ENCODE peak calls at places on chromosomes 12 and 14, in four cellular contexts. R, E, J and D are unnamed samples.

GRCh38 chr12:49253033-49253623 is 11.8 kb upstream of the TUBA1C start:
- DNase-seq in R (no peak), E (no peak), J (no peak), D (no peak)

GRCh38 chr14:20680843-20681347 is 3.5 kb upstream of the RNASE4 start:
- DNase-seq in R (no peak), E (no peak), J (no peak), D (peak; percentile 51)

GRCh38 chr14:103099081-103099732 is 4.7 kb downstream of the EXOC3L4 start:
- DNase-seq in R (no peak), E (no peak), J (peak; percentile 88), D (no peak)

GRCh38 chr12:118140825-118141224 is 4.9 kb downstream of the PEBP1 start:
- DNase-seq in R (no peak), E (no peak), J (no peak), D (no peak)

GRCh38 chr12:18428416-18428815 is 167.1 kb downstream of the PIK3C2G start:
- DNase-seq in R (no peak), E (no peak), J (no peak), D (no peak)

GRCh38 chr12:62720661-62721330 is 214.2 kb downstream of the PPM1H start:
- DNase-seq in R (no peak), E (no peak), J (no peak), D (no peak)

GRCh38 chr12:130514149-130514551 is 176.5 kb downstream of the PIWIL1 start:
- DNase-seq in R (no peak), E (no peak), J (no peak), D (no peak)

GRCh38 chr12:2892246-2892645 is 1.6 kb downstream of the TULP3 start:
- DNase-seq in R (no peak), E (no peak), J (no peak), D (no peak)

GRCh38 chr12:113471619-113472171 is at the start of gene LHX5:
- DNase-seq in R (no peak), E (no peak), J (no peak), D (peak; percentile 17)

GRCh38 chr12:109761631-109761950 is 48.0 kb downstream of the FAM222A start:
- DNase-seq in R (no peak), E (no peak), J (no peak), D (no peak)

GRCh38 chr14:34699873-34700621 is 14.3 kb downstream of the CFL2 start:
- DNase-seq in R (no peak), E (no peak), J (no peak), D (no peak)

GRCh38 chr12:109902866-109903265 is 2.8 kb downstream of the TCHP start:
- DNase-seq in R (no peak), E (no peak), J (no peak), D (no peak)

GRCh38 chr12:30700216-30700900 is 4.7 kb upstream of the IPO8 start:
- DNase-seq in R (no peak), E (no peak), J (no peak), D (no peak)

GRCh38 chr14:44339256-44339655 is 167.8 kb downstream of the FSCB start:
- DNase-seq in R (no peak), E (no peak), J (no peak), D (no peak)

GRCh38 chr12:100229036-100229635 is 28.5 kb downstream of the ACTR6 start:
- DNase-seq in R (peak; percentile 1), E (peak; percentile 46), J (peak; percentile 64), D (no peak)

GRCh38 chr12:67925077-67925476 is 64.2 kb upstream of the IFNG-AS1 start:
- DNase-seq in R (no peak), E (no peak), J (no peak), D (no peak)

GRCh38 chr12:32509328-32510122 is 110.2 kb downstream of the FGD4 start:
- DNase-seq in R (no peak), E (no peak), J (no peak), D (no peak)

GRCh38 chr14:68819260-68819691 is 26.4 kb upstream of the ZFP36L1 start:
- DNase-seq in R (no peak), E (no peak), J (peak; percentile 60), D (no peak)

GRCh38 chr12:6829532-6830220 is 1.5 kb downstream of the P3H3 start:
- DNase-seq in R (no peak), E (no peak), J (peak; percentile 31), D (no peak)

GRCh38 chr14:69695664-69696527 is 71.0 kb upstream of the SRSF5 start:
- DNase-seq in R (no peak), E (peak; percentile 56), J (peak; percentile 54), D (no peak)

GRCh38 chr14:91906374-91906773 is 39.0 kb upstream of the TC2N start:
- DNase-seq in R (no peak), E (no peak), J (no peak), D (no peak)

GRCh38 chr14:63938198-63939005 is 85.6 kb downstream of the SYNE2 start:
- DNase-seq in R (peak; percentile 56), E (no peak), J (no peak), D (no peak)

GRCh38 chr12:118103601-118104382 is at the start of gene VSIG10:
- DNase-seq in R (no peak), E (peak; percentile 5), J (peak; percentile 40), D (peak; percentile 49)

GRCh38 chr12:125773033-125773432 is 707.8 kb downstream of the AACS start:
- DNase-seq in R (no peak), E (peak; percentile 40), J (peak; percentile 47), D (no peak)

GRCh38 chr14:69685716-69686115 is 74.3 kb downstream of the SUSD6 start:
- DNase-seq in R (no peak), E (no peak), J (no peak), D (no peak)

GRCh38 chr12:69410571-69410970 is 51.0 kb downstream of the YEATS4 start:
- DNase-seq in R (no peak), E (no peak), J (no peak), D (no peak)

GRCh38 chr14:32230695-32231280 is 27.7 kb upstream of the RNU6-8 start:
- DNase-seq in R (no peak), E (no peak), J (no peak), D (no peak)

GRCh38 chr12:123533672-123534643 is at the start of gene RILPL1:
- DNase-seq in R (no peak), E (no peak), J (peak; percentile 73), D (peak; percentile 70)

GRCh38 chr12:9372202-9372601 is 164.0 kb upstream of the PZP start:
- DNase-seq in R (no peak), E (peak; percentile 59), J (no peak), D (no peak)

GRCh38 chr14:68318788-68319187 is 474.1 kb downstream of the ZFP36L1 start:
- DNase-seq in R (no peak), E (no peak), J (no peak), D (no peak)

DNA sequence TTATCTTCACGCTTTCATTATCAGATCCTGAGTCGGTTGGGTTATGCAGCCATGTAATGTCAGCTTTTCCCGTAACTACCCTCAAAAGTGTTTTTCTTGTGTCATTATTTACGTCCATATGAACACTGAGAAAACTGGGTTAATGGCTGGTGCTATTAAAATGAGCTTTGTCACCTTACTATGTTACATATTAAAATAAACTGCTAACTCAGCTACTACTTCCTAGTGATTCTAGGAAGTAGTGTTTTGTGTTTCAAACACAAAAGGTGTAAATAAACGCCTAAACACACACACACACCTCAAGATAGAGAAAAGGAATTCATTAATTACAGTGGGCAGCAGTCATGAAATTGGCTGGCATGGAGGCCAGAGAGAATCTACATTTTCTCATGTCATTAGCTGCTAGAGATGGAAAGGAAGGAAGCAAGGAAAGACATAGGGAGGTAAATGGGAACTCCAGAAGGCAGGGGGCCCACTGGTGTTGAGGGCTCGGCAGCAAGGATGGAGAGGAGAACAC is 730 bp upstream of the PRMT5 start:
- DNase-seq in R (no peak), E (no peak), J (no peak), D (no peak)
- TF ChIP-seq SPI1 in R (no peak), E (no peak), J (no peak), D (no peak)

GRCh38 chr12:106976668-106977067 is 10.3 kb downstream of the MTERF2 start:
- DNase-seq in R (no peak), E (no peak), J (no peak), D (no peak)
- TF ChIP-seq SPI1 in R (no peak), E (no peak), J (no peak), D (no peak)

GRCh38 chr12:88570103-88570502 is 10.2 kb downstream of the KITLG start:
- DNase-seq in R (no peak), E (no peak), J (no peak), D (no peak)

GRCh38 chr12:88571543-88571942 is 8.7 kb downstream of the KITLG start:
- DNase-seq in R (no peak), E (no peak), J (no peak), D (no peak)

GRCh38 chr12:88575361-88575959 is 4.8 kb downstream of the KITLG start:
- DNase-seq in R (no peak), E (no peak), J (no peak), D (no peak)

GRCh38 chr12:88574278-88574677 is 6.0 kb downstream of the KITLG start:
- DNase-seq in R (no peak), E (no peak), J (no peak), D (no peak)

DNA sequence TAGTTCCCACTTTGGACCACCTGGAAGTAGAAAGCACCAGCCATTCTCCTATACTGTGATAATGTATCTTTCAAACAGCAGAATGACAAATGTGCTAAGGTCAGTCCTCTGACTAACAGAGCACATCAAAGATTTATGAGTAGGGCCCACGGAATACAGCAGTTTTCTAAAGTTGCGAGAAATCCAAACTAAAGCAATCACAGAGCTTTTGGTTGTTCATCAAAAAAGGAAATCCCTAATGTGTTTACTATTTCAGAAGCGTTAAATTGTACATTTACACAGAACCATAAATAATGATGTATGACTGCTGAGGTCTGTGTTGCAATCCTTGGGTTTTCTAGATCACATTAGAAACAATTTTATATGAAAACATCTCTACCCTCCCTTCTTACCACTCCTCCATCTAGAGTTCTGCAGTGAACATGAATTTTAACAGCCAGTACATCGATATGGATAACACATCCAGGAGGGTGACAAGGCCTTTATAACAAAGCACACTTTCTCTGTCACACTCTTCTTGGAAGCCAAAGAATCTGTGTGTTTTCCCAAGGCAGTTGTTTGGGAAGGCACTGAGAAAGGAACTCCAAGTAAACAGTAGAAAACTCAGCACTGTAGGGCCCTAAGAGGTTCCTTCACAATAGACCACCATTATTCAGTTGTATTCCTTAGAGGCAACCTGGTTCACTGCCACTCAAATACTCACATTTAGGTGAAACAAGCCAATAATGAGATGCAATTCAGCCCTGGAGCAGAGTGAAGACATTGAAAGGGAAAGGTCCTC is 7.3 kb downstream of the KITLG start:
- DNase-seq in R (no peak), E (no peak), J (no peak), D (no peak)
- TF ChIP-seq SPI1 in R (no peak), E (no peak), J (no peak), D (no peak)

DNA sequence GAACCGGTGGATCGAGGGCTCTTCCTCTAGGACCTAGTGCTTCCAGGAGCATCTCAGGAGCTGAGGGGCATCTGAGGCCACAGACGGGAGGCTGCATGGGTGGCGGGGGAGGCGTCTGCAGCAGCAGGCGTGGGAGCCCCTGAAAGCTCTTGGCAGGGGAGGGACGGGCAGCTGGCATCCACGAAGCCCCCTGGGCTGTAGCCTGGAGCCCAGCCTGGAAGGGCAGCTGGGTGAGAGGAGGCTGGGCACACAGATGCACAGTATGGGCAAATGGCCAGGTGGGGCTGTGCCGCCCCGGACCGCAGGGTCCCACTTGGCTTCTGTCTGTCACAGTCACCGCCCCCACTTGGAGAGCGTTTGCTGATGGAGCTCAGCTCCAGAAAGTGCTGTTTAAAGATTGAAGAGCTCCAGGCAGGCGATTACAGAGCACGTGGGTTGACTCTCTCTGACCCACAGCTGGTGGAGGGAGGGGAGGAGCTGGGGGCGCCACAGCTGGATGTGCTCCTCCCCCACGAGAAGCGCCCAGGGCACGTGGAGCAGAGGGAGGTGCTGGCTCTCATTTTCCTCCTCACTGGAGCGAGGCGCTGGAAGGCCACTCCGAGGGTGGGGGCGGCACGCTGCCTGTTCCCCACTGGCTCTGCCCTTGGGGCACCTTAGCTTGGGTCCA is 155.0 kb upstream of the C14orf180 start:
- DNase-seq in R (no peak), E (no peak), J (no peak), D (no peak)
- TF ChIP-seq SPI1 in R (no peak), E (no peak), J (no peak), D (no peak)

GRCh38 chr12:13205809-13206559 is 9.5 kb downstream of the EMP1 start:
- DNase-seq in R (no peak), E (no peak), J (no peak), D (no peak)
- TF ChIP-seq SPI1 in R (no peak), E (peak; percentile 63), J (no peak), D (no peak)